ENCODE peak calls at places on chromosome 9, in five cellular contexts. R, H, Y, A and B are unnamed samples.

GRCh38 chr9:90950600-90950999 is 149.0 kb downstream of the SYK start:
- DNase-seq in Y (no peak), A (no peak), R (no peak), H (no peak), B (no peak)

GRCh38 chr9:20854444-20854843 is 170.4 kb downstream of the FOCAD start:
- DNase-seq in R (no peak), A (no peak), H (no peak), Y (no peak), B (peak; percentile 63)

GRCh38 chr9:123997665-123998277 is 13.8 kb upstream of the LHX2 start:
- DNase-seq in A (peak; percentile 79), Y (no peak), R (no peak), H (no peak), B (no peak)

GRCh38 chr9:14768561-14769234 is 46.2 kb upstream of the CER1 start:
- DNase-seq in A (peak; percentile 36), R (no peak), Y (no peak), H (no peak), B (no peak)

GRCh38 chr9:114092336-114092735 is 6.8 kb downstream of the KIF12 start:
- DNase-seq in Y (no peak), R (no peak), H (no peak), A (no peak), B (peak; percentile 25)

GRCh38 chr9:79573697-79573976 is 1.9 kb downstream of the TLE4 start:
- DNase-seq in A (peak; percentile 38), Y (no peak), R (no peak), H (no peak), B (peak; percentile 41)

GRCh38 chr9:93965830-93966577 is 10.8 kb upstream of the BARX1 start:
- DNase-seq in Y (no peak), H (no peak), A (no peak), R (no peak), B (peak; percentile 30)

GRCh38 chr9:82829818-82830217 is 233.1 kb downstream of the RASEF start:
- DNase-seq in A (peak; percentile 9), H (no peak), Y (no peak), R (no peak), B (no peak)

GRCh38 chr9:87270241-87271234 is 227.1 kb upstream of the DAPK1 start:
- DNase-seq in H (no peak), Y (no peak), A (no peak), R (peak; percentile 33), B (peak; percentile 48)

GRCh38 chr9:6842584-6842947 is 84.8 kb downstream of the KDM4C start:
- DNase-seq in Y (no peak), H (no peak), R (no peak), A (peak; percentile 24), B (no peak)

GRCh38 chr9:92648447-92649406 is 21.2 kb downstream of the IPPK start:
- DNase-seq in R (peak; percentile 7), H (no peak), A (no peak), Y (no peak), B (no peak)

GRCh38 chr9:99253772-99254431 is 31.8 kb downstream of the SEC61B start:
- DNase-seq in Y (no peak), R (no peak), A (peak; percentile 96), H (peak; percentile 69), B (peak; percentile 50)

GRCh38 chr9:84937086-84937670 is 267.6 kb downstream of the NTRK2 start:
- DNase-seq in Y (no peak), A (no peak), R (no peak), H (no peak), B (no peak)

GRCh38 chr9:134314950-134315715 is 11.1 kb upstream of the RXRA start:
- DNase-seq in R (peak; percentile 10), H (peak; percentile 17), A (no peak), Y (no peak), B (no peak)

GRCh38 chr9:92425578-92425977 is 1.3 kb upstream of the OMD start:
- DNase-seq in H (no peak), A (no peak), R (no peak), Y (no peak), B (no peak)

GRCh38 chr9:21996438-21996837 is 1.8 kb downstream of the CDKN2B-AS1 start:
- DNase-seq in A (no peak), Y (no peak), H (no peak), R (no peak), B (no peak)
- H3K27me3 ChIP-seq in A (no peaks in the 10 kb centered on the region), Y (peaks cover 12% of the 10 kb centered on the region), H (peaks cover 10% of the 10 kb centered on the region), R (no peaks in the 10 kb centered on the region), B (no peaks in the 10 kb centered on the region)

GRCh38 chr9:97852001-97852398 is 1.0 kb upstream of the FOXE1 start:
- DNase-seq in R (no peak), Y (no peak), A (no peak), H (no peak), B (no peak)
- H3K9me3 ChIP-seq in R (no peaks in the 10 kb centered on the region), Y (peaks cover 4% of the 10 kb centered on the region), A (no peaks in the 10 kb centered on the region), H (no peaks in the 10 kb centered on the region), B (peaks cover 6% of the 10 kb centered on the region)

DNA sequence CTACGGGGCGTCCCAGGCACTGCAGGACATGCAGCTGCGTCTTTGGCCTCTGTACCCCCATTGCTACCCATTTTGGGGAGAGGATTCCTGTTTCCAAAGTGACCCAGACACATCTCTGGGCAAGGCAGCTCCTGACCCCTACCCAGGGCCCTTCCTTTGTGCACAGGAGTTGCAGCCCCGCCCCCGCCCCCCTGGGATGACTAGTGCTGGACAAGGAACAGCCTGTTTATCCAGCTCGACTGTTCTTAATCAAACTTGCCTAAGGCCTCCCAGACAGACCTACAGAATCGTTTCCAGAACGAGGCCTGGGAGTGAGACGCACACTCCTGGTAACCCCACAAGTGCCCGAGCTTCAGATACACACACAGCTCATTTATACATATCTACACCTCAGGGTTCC is 13.2 kb downstream of the DIPK1B start:
- DNase-seq in A (peak; percentile 74), R (no peak), Y (no peak), H (no peak), B (no peak)
- H3K27ac ChIP-seq in A (no peak overlapping the region), R (no peak overlapping the region), Y (no peak overlapping the region), H (no peak overlapping the region), B (no peak overlapping the region)

GRCh38 chr9:109497193-109498165 is 628 bp downstream of the PTPN3 start:
- DNase-seq in H (no peak), A (peak; percentile 77), R (no peak), Y (no peak), B (no peak)

GRCh38 chr9:109498195-109499060 is at the start of gene PTPN3:
- DNase-seq in Y (no peak), R (no peak), H (no peak), A (peak; percentile 30), B (no peak)

GRCh38 chr9:109499061-109499630 is 1.0 kb upstream of the PTPN3 start:
- DNase-seq in Y (no peak), R (no peak), H (no peak), A (no peak), B (no peak)

GRCh38 chr9:109493648-109494047 is 4.5 kb downstream of the PTPN3 start:
- DNase-seq in R (no peak), H (no peak), Y (no peak), A (no peak), B (no peak)

GRCh38 chr9:109496126-109496707 is 1.9 kb downstream of the PTPN3 start:
- DNase-seq in R (no peak), H (no peak), Y (no peak), A (no peak), B (no peak)
- H3K27me3 ChIP-seq in R (no peaks in the 10 kb centered on the region), H (peaks cover 4% of the 10 kb centered on the region), Y (peaks cover 45% of the 10 kb centered on the region), A (no peaks in the 10 kb centered on the region), B (peaks cover 5% of the 10 kb centered on the region)

DNA sequence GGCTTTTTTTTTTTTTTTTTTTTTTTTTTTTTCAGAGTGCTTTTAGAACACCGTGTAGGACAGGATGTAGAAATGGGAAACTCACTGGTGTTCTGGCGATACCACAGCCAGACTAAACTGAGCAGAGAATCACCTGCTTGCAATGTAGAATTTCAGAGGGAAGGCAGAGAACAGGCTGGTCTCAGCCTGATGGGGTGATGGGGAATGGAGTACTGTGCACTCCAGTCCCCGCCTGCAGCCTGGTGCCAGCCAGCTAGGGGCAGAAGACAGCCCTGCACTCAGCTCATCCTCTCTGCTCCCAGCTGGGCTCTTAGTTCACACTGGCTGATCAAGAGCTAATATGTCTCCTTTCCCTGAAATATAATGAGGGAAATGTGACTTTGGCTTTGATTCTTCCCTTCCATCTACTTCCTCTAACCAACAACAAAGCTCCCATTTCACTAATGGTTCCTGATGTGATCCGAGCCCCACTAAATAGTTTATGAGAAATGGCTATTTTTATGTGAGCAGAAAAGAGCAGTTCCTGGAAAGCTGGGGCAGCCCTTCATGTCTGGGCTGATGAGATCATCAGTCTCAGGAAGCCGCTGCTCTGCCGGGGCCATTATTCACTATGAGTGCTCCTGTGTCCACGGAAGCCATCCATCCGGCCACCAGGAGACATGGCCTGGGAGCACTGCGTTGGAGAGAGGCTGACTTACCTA is 209.7 kb downstream of the GADD45G start:
- DNase-seq in R (no peak), Y (no peak), A (no peak), H (no peak), B (no peak)
- H3K9me3 ChIP-seq in R (no peaks in the 10 kb centered on the region), Y (no peaks in the 10 kb centered on the region), A (no peaks in the 10 kb centered on the region), H (no peaks in the 10 kb centered on the region), B (no peaks in the 10 kb centered on the region)